ENCODE peak calls at places on chromosomes 12 and 14, in seven cellular contexts. L, S, A, Y, Q, T and M are unnamed samples.

GRCh38 chr12:100493371-100494012 is 19.8 kb downstream of the NR1H4 start:
- DNase-seq in Y (no peak), Q (no peak), A (no peak), S (no peak), T (no peak), L (no peak), M (no peak)

GRCh38 chr12:53190108-53190729 is 9.5 kb upstream of the CSAD start:
- DNase-seq in S (no peak), L (peak), Y (peak), A (peak), T (no peak), Q (peak), M (peak)

GRCh38 chr14:24665440-24665991 is 31.5 kb upstream of the GZMB start:
- DNase-seq in L (no peak), S (no peak), Q (no peak), Y (peak), T (no peak), A (no peak), M (no peak)

GRCh38 chr12:115216300-115216699 is 532.3 kb upstream of the TBX3 start:
- DNase-seq in T (no peak), Y (no peak), S (no peak), L (no peak), A (no peak), Q (no peak), M (no peak)

GRCh38 chr12:75825686-75826085 is 205.9 kb downstream of the PHLDA1 start:
- DNase-seq in Q (no peak), T (no peak), S (no peak), L (no peak), A (no peak), Y (no peak), M (no peak)

GRCh38 chr12:110316861-110317260 is 35.8 kb downstream of the ATP2A2 start:
- DNase-seq in Q (no peak), A (no peak), T (no peak), S (no peak), Y (no peak), L (no peak), M (no peak)

GRCh38 chr14:95833429-95833828 is 43.2 kb upstream of the TUNAR start:
- DNase-seq in Y (no peak), Q (no peak), A (no peak), L (no peak), T (no peak), S (peak), M (no peak)

GRCh38 chr14:20184181-20184580 is 6.5 kb upstream of the OR11G2 start:
- DNase-seq in Q (no peak), S (no peak), L (no peak), T (no peak), Y (no peak), A (no peak), M (no peak)

GRCh38 chr12:4148418-4149056 is 125.0 kb upstream of the CCND2 start:
- DNase-seq in L (peak), Y (peak), T (no peak), S (no peak), Q (no peak), A (no peak), M (no peak)

GRCh38 chr14:72471346-72471745 is 422.6 kb downstream of the DPF3 start:
- DNase-seq in A (no peak), T (no peak), S (no peak), Q (no peak), Y (no peak), L (no peak), M (no peak)

GRCh38 chr14:104341532-104342434 is 203.4 kb downstream of the KIF26A start:
- DNase-seq in T (no peak), L (peak), A (peak), Q (peak), S (no peak), Y (peak), M (peak)

DNA sequence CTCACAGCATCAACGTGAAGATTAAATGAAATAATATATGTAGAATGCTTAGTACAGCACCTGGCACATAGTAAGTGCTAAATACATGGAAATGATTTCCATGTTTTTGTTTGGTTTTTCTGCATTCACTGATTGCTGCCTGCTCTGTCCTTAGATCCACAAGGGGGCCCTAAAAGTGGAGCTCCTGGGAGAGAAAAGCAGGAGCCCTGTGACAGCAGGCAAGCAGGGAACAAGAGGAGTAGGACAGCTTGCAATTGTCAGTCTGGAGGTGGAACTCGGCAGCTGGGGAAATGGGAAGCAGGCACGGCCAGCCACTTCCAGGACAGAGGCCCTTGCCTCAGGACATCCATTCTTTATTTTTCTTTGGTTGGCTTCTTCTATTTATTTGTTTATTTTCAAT is 292.9 kb downstream of the BMP4 start:
- DNase-seq in S (peak), A (peak), T (no peak), L (no peak), Q (peak), Y (no peak), M (peak)
- TF ChIP-seq CTCF in S (peak), A (peak), T (no peak), L (no peak), Q (no peak), Y (no peak), M (peak)

GRCh38 chr14:52015411-52016030 is 26.2 kb downstream of the RTRAF start:
- DNase-seq in S (no peak), A (peak), L (peak), T (no peak), Y (peak), Q (peak), M (peak)
- TF ChIP-seq CTCF in S (peak), A (no peak), L (no peak), T (no peak), Y (peak), Q (no peak), M (no peak)

GRCh38 chr12:111642681-111643427 is 42.9 kb downstream of the BRAP start:
- DNase-seq in Y (no peak), A (no peak), T (no peak), L (no peak), S (no peak), Q (no peak), M (no peak)
- TF ChIP-seq CTCF in Y (no peak), A (no peak), T (no peak), L (no peak), S (peak), Q (no peak), M (no peak)

GRCh38 chr14:63632932-63633514 is 8.6 kb downstream of the WDR89 start:
- DNase-seq in Q (no peak), A (no peak), Y (peak), L (no peak), S (no peak), T (no peak), M (no peak)
- TF ChIP-seq CTCF in Q (no peak), A (peak), Y (peak), L (no peak), S (peak), T (no peak), M (peak)

GRCh38 chr14:99202516-99202915 is 69.5 kb downstream of the BCL11B start:
- DNase-seq in T (no peak), A (no peak), Y (no peak), L (no peak), S (no peak), Q (no peak), M (no peak)

GRCh38 chr14:99201351-99202073 is 70.5 kb downstream of the BCL11B start:
- DNase-seq in Y (no peak), A (no peak), Q (no peak), S (no peak), T (no peak), L (no peak), M (no peak)

GRCh38 chr14:99198746-99199145 is 73.3 kb downstream of the BCL11B start:
- DNase-seq in T (no peak), S (no peak), Y (no peak), L (no peak), Q (no peak), A (no peak), M (no peak)

GRCh38 chr14:99200654-99201005 is 71.4 kb downstream of the BCL11B start:
- DNase-seq in T (no peak), S (no peak), A (no peak), Y (no peak), Q (no peak), L (no peak), M (no peak)

DNA sequence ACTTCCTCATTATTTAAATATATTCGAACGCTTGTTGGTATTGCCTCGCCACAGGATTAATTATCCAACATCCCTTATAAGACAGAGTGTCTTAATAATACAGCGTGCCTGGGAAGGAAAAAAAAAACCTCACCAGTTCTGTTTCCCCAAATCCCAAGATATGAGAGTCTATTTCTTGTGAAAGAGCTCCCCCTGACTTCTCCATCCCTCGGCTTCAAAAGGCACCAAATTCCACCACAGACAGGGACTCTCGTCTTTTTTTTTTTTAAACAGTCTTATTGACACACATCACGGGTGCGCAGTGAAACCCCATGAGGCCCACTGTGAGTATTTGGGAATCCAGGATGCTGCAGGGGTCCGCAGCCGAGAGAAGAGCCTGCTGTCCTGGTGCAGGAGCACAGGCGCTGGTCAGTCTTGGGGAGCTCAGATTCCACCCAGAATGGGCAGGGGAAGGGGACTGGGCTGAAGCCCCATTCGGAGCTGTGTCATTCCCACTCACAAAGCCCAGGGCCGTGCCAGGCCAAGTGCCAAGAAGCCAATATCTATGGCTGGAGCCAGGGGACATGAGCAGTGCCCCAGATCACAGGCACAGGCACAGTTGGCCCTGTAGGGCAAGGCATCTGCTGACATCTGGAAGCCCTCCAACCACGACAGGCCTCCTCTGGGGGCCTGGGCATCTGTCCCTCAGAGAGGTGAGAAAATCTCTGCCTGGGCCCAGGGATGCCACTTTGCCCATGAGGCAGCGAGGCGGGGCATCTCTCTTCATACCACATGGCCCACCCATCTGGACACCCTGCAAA is 71.9 kb downstream of the BCL11B start:
- DNase-seq in A (no peak), Y (no peak), L (no peak), T (no peak), S (no peak), Q (no peak), M (no peak)
- TF ChIP-seq CTCF in A (no peak), Y (peak), L (no peak), T (no peak), S (peak), Q (no peak), M (no peak)

DNA sequence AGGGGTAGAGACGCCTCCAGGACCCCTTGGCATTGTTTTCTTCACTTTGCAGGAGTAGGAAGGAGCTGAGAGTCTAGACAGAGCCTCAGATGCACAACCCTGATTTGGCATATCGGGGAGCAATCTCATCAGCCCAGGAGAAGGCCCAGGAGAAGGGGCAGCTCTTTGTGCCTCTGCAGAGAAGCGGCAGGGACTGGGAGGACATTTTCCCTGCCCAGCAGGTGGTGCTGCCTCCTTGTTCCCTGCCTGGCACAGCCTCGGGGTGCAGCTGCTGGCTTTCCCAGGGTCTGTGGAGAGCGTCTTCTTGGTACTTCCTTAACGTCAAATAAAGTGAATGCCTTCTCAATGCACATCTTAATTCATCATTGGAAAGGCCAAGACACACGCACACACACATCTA is 419.5 kb downstream of the TMEM121 start:
- DNase-seq in Y (no peak), T (no peak), L (no peak), S (peak), Q (no peak), A (no peak), M (no peak)
- TF ChIP-seq CTCF in Y (no peak), T (no peak), L (no peak), S (no peak), Q (no peak), A (no peak), M (no peak)